ENCODE peak calls at places on chromosomes 16 and 17, in four cellular contexts. U, Z, C and F are unnamed samples.

GRCh38 chr16:56066617-56067016 is 124.7 kb upstream of the GNAO1 start:
- DNase-seq in U (no peak), Z (no peak), C (no peak), F (no peak)

GRCh38 chr16:15493416-15494181 is 59.2 kb downstream of the BMERB1 start:
- DNase-seq in U (no peak), Z (peak), C (no peak), F (no peak)

GRCh38 chr16:75584108-75584507 is 17.9 kb downstream of the GABARAPL2 start:
- DNase-seq in U (no peak), Z (no peak), C (no peak), F (no peak)

GRCh38 chr17:49195746-49196145 is 14.6 kb downstream of the GNGT2 start:
- DNase-seq in U (no peak), Z (no peak), C (no peak), F (no peak)

GRCh38 chr16:82639666-82640336 is 13.0 kb downstream of the CDH13 start:
- DNase-seq in U (peak), Z (peak), C (peak), F (no peak)

GRCh38 chr16:63361032-63361624 is 1324.9 kb upstream of the CDH8 start:
- DNase-seq in U (peak), Z (peak), C (no peak), F (no peak)

GRCh38 chr16:15953477-15953876 is 4.1 kb downstream of the ABCC1 start:
- DNase-seq in U (no peak), Z (no peak), C (no peak), F (no peak)

GRCh38 chr17:12365805-12366204 is 299.9 kb upstream of the MYOCD start:
- DNase-seq in U (no peak), Z (no peak), C (no peak), F (no peak)

GRCh38 chr16:58198022-58198683 is at the start of gene CSNK2A2:
- DNase-seq in U (peak), Z (peak), C (peak), F (peak)

DNA sequence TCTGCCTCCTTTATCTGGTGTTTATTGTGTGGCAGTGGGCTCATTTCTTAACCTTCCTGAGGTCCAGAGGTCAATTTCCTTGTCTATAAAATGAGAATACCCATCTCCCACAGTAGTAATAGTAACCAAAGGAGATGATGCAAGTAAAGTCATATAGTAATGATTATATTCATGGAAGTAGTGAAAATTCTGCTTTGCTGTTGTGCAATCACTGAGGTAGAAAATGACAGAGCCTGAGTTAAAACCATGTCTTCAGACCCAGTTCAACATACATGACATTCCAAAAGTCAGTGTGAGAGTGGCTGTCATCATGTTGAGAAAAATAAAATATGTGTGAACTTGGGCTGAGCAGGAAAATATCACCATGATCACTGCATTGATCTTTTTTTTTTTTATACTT is 864 bp upstream of the UMOD start:
- DNase-seq in U (no peak), Z (no peak), C (no peak), F (no peak)
- H3K27ac ChIP-seq in U (no peak), Z (no peak), C (no peak), F (no peak)

GRCh38 chr17:75810216-75810615 is 25.6 kb downstream of the UNK start:
- DNase-seq in U (no peak), Z (no peak), C (no peak), F (no peak)

GRCh38 chr17:75808549-75808904 is 23.9 kb downstream of the UNK start:
- DNase-seq in U (no peak), Z (no peak), C (no peak), F (no peak)

GRCh38 chr17:75808905-75809621 is 24.5 kb downstream of the UNK start:
- DNase-seq in U (no peak), Z (peak), C (peak), F (no peak)

GRCh38 chr17:75811174-75811573 is 26.6 kb downstream of the UNK start:
- DNase-seq in U (no peak), Z (no peak), C (no peak), F (no peak)

GRCh38 chr17:75809631-75810111 is 25.1 kb downstream of the UNK start:
- DNase-seq in U (no peak), Z (no peak), C (no peak), F (no peak)
- H3K4me3 ChIP-seq in U (no peak), Z (peak), C (peak), F (no peak)

GRCh38 chr17:15092762-15093161 is 172.4 kb downstream of the PMP22 start:
- DNase-seq in U (no peak), Z (peak), C (no peak), F (no peak)

GRCh38 chr17:15091825-15092224 is 173.3 kb downstream of the PMP22 start:
- DNase-seq in U (peak), Z (peak), C (no peak), F (no peak)

GRCh38 chr17:15101175-15101574 is 164.0 kb downstream of the PMP22 start:
- DNase-seq in U (no peak), Z (no peak), C (no peak), F (no peak)

GRCh38 chr17:15092261-15092660 is 172.9 kb downstream of the PMP22 start:
- DNase-seq in U (no peak), Z (no peak), C (no peak), F (no peak)

GRCh38 chr17:15096511-15096910 is 168.6 kb downstream of the PMP22 start:
- DNase-seq in U (no peak), Z (no peak), C (no peak), F (no peak)
- H3K27ac ChIP-seq in U (no peak), Z (no peak), C (peak), F (no peak)

DNA sequence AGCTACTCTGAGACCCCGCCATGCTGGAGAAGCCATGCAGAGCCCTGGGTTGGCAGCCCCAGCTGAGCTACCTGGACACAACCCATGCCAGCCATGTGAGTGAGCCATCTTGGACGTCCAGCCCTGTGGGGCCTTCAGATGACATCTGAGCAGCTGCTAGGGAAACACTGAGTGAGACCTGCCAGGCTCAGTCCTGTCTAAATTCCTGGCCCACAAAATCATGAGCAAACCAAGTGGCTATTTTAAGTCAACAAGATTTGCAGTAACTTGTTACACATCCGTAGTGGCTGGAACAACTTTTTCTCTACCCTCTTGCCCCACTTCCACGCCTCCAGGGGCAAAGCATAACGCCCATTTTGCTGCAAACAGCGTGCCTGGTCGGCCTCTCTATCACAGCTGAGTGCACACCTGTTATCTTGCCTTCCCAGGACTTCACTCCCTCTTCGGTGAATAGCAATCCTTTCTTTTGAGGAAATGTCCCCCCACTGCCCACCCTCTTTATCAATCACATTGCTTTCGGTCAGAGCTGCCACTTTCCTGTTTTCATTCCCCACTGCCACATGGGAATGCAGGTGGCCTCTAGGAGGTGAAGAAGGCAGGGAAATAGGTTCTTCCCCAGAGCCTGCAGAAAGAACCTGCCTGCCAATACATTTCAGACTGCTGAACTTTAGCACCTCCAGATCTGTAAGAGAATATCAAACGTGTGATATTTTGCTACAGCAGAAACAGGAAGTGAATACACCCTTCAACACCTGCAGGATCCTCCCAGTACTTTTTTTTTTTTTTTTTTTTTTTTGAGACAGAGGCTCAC is 7.4 kb upstream of the SCIMP start:
- DNase-seq in U (no peak), Z (no peak), C (no peak), F (peak)
- H3K4me3 ChIP-seq in U (no peak), Z (no peak), C (no peak), F (no peak)

GRCh38 chr16:50265716-50266336 is 525 bp upstream of the ADCY7 start:
- DNase-seq in U (no peak), Z (no peak), C (no peak), F (no peak)

GRCh38 chr16:50268352-50268751 is 2.0 kb downstream of the ADCY7 start:
- DNase-seq in U (no peak), Z (no peak), C (no peak), F (no peak)

GRCh38 chr16:50266337-50267091 is at the start of gene ADCY7:
- DNase-seq in U (peak), Z (peak), C (peak), F (peak)

GRCh38 chr16:50267651-50268050 is 1.3 kb downstream of the ADCY7 start:
- DNase-seq in U (no peak), Z (no peak), C (no peak), F (peak)

GRCh38 chr16:50267151-50267631 is 840 bp downstream of the ADCY7 start:
- DNase-seq in U (no peak), Z (no peak), C (no peak), F (no peak)
- H3K27ac ChIP-seq in U (no peak), Z (peak), C (peak), F (peak)

GRCh38 chr17:80832888-80833583 is 158.6 kb upstream of the CHMP6 start:
- DNase-seq in U (peak), Z (peak), C (peak), F (peak)
- H3K4me3 ChIP-seq in U (peak), Z (peak), C (peak), F (peak)

GRCh38 chr17:44362479-44362963 is 1.1 kb downstream of the FAM171A2 start:
- DNase-seq in U (peak), Z (peak), C (no peak), F (no peak)
- H3K27ac ChIP-seq in U (no peak), Z (no peak), C (no peak), F (no peak)

GRCh38 chr16:83722501-83723183 is 85.1 kb upstream of the HSBP1 start:
- DNase-seq in U (no peak), Z (peak), C (no peak), F (no peak)

GRCh38 chr16:83725313-83725712 is 82.5 kb upstream of the HSBP1 start:
- DNase-seq in U (no peak), Z (no peak), C (no peak), F (no peak)

GRCh38 chr16:83723244-83723643 is 84.5 kb upstream of the HSBP1 start:
- DNase-seq in U (no peak), Z (peak), C (no peak), F (no peak)

GRCh38 chr16:83720981-83721380 is 86.8 kb upstream of the HSBP1 start:
- DNase-seq in U (no peak), Z (no peak), C (no peak), F (no peak)

DNA sequence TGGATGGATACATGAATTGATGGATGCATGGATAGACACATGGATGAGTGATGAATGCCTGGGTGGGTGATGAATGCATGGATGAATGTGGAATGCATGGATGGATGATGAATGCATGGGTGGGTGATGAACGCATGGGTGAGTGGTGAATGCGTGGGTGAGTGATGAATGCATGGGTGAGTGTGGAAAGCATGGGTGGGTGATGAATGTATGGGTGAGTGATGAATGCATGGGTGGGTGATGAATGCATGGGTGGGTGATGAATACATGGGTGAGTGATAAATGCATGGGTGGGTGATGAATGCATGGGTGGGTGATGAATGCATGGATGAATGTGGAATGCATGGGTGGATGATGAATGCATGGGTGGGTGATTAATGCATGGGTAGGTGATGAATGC is 83.9 kb upstream of the HSBP1 start:
- DNase-seq in U (no peak), Z (no peak), C (no peak), F (no peak)
- H3K4me3 ChIP-seq in U (no peak), Z (no peak), C (no peak), F (no peak)

DNA sequence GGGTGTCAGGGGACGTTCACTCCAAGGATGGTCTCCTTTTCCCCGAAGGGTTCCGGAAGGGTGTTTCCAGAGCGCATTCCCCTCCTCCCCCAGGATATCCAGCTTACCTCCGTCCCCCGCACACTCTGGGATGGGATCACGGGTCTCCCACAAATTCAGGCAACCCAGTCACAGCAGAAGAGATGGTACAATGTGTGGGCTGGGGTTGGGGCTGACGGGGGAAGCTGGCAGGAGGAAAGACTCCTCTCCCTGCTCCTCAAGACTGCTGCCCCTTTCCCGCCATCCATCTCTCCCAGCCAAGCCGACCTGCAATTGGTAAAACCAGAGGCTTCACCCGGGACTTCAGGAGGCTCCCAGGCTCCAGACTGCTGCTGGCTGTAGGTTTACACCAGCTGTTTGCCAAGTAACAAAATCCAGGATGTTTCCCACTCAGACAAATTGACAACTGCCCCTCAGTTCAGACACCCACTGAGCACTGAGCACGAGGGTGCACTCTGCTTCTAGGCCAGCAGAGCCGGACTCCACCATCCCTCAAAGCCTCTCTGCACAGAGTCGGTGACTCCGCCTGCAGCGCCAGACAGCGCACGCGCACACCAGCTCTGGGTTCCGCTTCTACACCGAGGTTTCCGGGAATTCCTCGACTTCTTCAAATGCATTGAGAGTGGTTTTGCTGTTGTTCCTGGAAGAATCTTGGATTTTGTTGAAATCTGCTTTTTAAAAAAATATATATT is 37.7 kb downstream of the ASPA start:
- DNase-seq in U (peak), Z (no peak), C (no peak), F (no peak)
- H3K27ac ChIP-seq in U (no peak), Z (peak), C (peak), F (no peak)

GRCh38 chr16:1918890-1919679 is 870 bp upstream of the HS3ST6 start:
- DNase-seq in U (peak), Z (no peak), C (no peak), F (no peak)

GRCh38 chr16:1917665-1918111 is 527 bp downstream of the HS3ST6 start:
- DNase-seq in U (peak), Z (no peak), C (no peak), F (no peak)

GRCh38 chr16:1919680-1919998 is 1.4 kb upstream of the HS3ST6 start:
- DNase-seq in U (no peak), Z (no peak), C (no peak), F (no peak)

GRCh38 chr16:1917056-1917664 is 1.1 kb downstream of the HS3ST6 start:
- DNase-seq in U (peak), Z (no peak), C (no peak), F (no peak)

DNA sequence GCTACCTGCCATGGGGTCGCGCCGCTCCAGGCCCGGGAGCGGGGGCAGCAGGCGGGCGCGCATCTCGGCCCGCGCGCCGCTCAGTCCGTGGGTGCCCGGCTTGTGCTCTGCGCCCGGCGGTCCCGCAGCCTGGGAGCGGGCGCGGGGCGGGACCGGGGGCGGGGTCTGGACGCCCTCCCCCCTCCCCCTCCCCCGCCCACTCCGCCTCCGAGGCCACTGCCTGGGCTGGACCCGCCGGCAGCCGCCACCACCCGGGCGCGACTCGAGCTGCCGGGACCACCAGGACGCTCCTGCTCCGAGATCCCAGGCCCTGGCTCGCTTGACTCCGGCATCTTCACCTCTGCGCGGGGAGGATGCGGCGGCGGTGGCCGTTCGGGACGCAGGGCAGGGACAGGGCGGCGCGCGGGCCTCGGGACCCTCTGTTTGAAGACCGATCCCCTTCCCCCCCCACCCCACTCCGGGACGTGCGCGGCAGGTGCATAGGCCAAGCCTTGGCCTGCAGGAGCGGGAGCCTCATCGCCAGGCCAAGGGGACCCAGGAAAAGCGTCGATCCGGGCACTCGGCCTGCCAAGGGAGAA is at the start of gene HS3ST6:
- DNase-seq in U (peak), Z (no peak), C (no peak), F (no peak)
- H3K4me3 ChIP-seq in U (peak), Z (no peak), C (peak), F (no peak)